ENCODE peak calls at places on chromosome 1, in six cellular contexts. I, P, V, K, H and J are unnamed samples.

GRCh38 chr1:152623203-152623844 is 421 bp upstream of the LCE3A start:
- DNase-seq in I (no peak), P (peak), V (no peak), K (no peak), H (no peak), J (no peak)

GRCh38 chr1:204170494-204171155 is 4.5 kb upstream of the REN start:
- DNase-seq in I (no peak), P (no peak), V (no peak), K (no peak), H (no peak), J (no peak)

GRCh38 chr1:232421143-232421796 is 208.7 kb downstream of the SIPA1L2 start:
- DNase-seq in I (no peak), P (no peak), V (no peak), K (no peak), H (no peak), J (no peak)

GRCh38 chr1:145845144-145845513 is 301 bp upstream of the NUDT17 start:
- DNase-seq in I (no peak), P (no peak), V (no peak), K (no peak), H (no peak), J (no peak)

GRCh38 chr1:241611063-241611462 is 29.1 kb downstream of the CHML start:
- DNase-seq in I (peak), P (no peak), V (no peak), K (peak), H (no peak), J (peak)

GRCh38 chr1:110345480-110345879 is 6.3 kb downstream of the RBM15 start:
- DNase-seq in I (no peak), P (no peak), V (no peak), K (no peak), H (no peak), J (no peak)

GRCh38 chr1:100626397-100626796 is 88.5 kb downstream of the GPR88 start:
- DNase-seq in I (no peak), P (no peak), V (no peak), K (no peak), H (no peak), J (peak)

GRCh38 chr1:167474191-167474641 is 44.1 kb downstream of the CD247 start:
- DNase-seq in I (no peak), P (no peak), V (no peak), K (no peak), H (no peak), J (no peak)

GRCh38 chr1:12075195-12076114 is 12.4 kb downstream of the TNFRSF8 start:
- DNase-seq in I (no peak), P (peak), V (no peak), K (no peak), H (no peak), J (peak)

GRCh38 chr1:59486595-59486994 is 189.7 kb downstream of the FGGY start:
- DNase-seq in I (no peak), P (no peak), V (no peak), K (no peak), H (no peak), J (no peak)

GRCh38 chr1:14955402-14955801 is 198.1 kb upstream of the TMEM51 start:
- DNase-seq in I (peak), P (no peak), V (no peak), K (no peak), H (no peak), J (no peak)

GRCh38 chr1:34398205-34398915 is 221.7 kb downstream of the C1orf94 start:
- DNase-seq in I (no peak), P (no peak), V (no peak), K (no peak), H (no peak), J (no peak)

GRCh38 chr1:241447056-241447649 is 72.4 kb downstream of the FH start:
- DNase-seq in I (no peak), P (no peak), V (no peak), K (no peak), H (no peak), J (no peak)

GRCh38 chr1:40653851-40654537 is 11.5 kb downstream of the RIMS3 start:
- DNase-seq in I (no peak), P (no peak), V (no peak), K (no peak), H (no peak), J (no peak)

GRCh38 chr1:168554603-168555520 is 11.1 kb upstream of the XCL2 start:
- DNase-seq in I (no peak), P (no peak), V (no peak), K (no peak), H (no peak), J (no peak)

GRCh38 chr1:66503841-66504470 is 30.0 kb upstream of the SGIP1 start:
- DNase-seq in I (peak), P (no peak), V (peak), K (peak), H (no peak), J (peak)

GRCh38 chr1:15345711-15346355 is 63.9 kb upstream of the EFHD2 start:
- DNase-seq in I (peak), P (no peak), V (no peak), K (no peak), H (peak), J (no peak)

GRCh38 chr1:156589546-156589945 is 2.0 kb upstream of the NAXE start:
- DNase-seq in I (no peak), P (no peak), V (no peak), K (no peak), H (no peak), J (no peak)